ENCODE peak calls at places on chromosomes 6 and 20, in six cellular contexts. One of them, this sample, is unnamed.

GRCh38 chr20:5156670-5157448 is 30.1 kb downstream of the CDS2 start:
- DNase-seq in Calu3: no peak
- DNase-seq in cardiac muscle cell: no peak
- DNase-seq in epithelial cell of esophagus: no peak
- DNase-seq in activated naive CD4-positive, alpha-beta T cell treated with anti-CD3 and anti-CD28 coated beads for 36 hours: no peak
- DNase-seq in AG09309: no peak
- DNase-seq in this sample: peak

GRCh38 chr20:21161926-21162325 is 36.0 kb downstream of the KIZ start:
- DNase-seq in Calu3: no peak
- DNase-seq in cardiac muscle cell: no peak
- DNase-seq in epithelial cell of esophagus: no peak
- DNase-seq in activated naive CD4-positive, alpha-beta T cell treated with anti-CD3 and anti-CD28 coated beads for 36 hours: no peak
- DNase-seq in AG09309: no peak
- DNase-seq in this sample: no peak

GRCh38 chr6:151704383-151704782 is 103.1 kb upstream of the ESR1 start:
- DNase-seq in Calu3: no peak
- DNase-seq in cardiac muscle cell: no peak
- DNase-seq in epithelial cell of esophagus: no peak
- DNase-seq in activated naive CD4-positive, alpha-beta T cell treated with anti-CD3 and anti-CD28 coated beads for 36 hours: peak
- DNase-seq in AG09309: no peak
- DNase-seq in this sample: no peak

GRCh38 chr20:1734269-1734858 is 76.8 kb upstream of the SIRPG start:
- DNase-seq in Calu3: no peak
- DNase-seq in cardiac muscle cell: no peak
- DNase-seq in epithelial cell of esophagus: peak
- DNase-seq in activated naive CD4-positive, alpha-beta T cell treated with anti-CD3 and anti-CD28 coated beads for 36 hours: peak
- DNase-seq in AG09309: no peak
- DNase-seq in this sample: peak

GRCh38 chr6:107490568-107491058 is 696 bp downstream of the SOBP start:
- DNase-seq in Calu3: no peak
- DNase-seq in cardiac muscle cell: no peak
- DNase-seq in epithelial cell of esophagus: no peak
- DNase-seq in activated naive CD4-positive, alpha-beta T cell treated with anti-CD3 and anti-CD28 coated beads for 36 hours: peak
- DNase-seq in AG09309: no peak
- DNase-seq in this sample: no peak

GRCh38 chr6:138832182-138832581 is 36.3 kb downstream of the ECT2L start:
- DNase-seq in Calu3: no peak
- DNase-seq in cardiac muscle cell: no peak
- DNase-seq in epithelial cell of esophagus: no peak
- DNase-seq in activated naive CD4-positive, alpha-beta T cell treated with anti-CD3 and anti-CD28 coated beads for 36 hours: no peak
- DNase-seq in AG09309: no peak
- DNase-seq in this sample: no peak

GRCh38 chr6:125844989-125845388 is 54.2 kb downstream of the NCOA7 start:
- DNase-seq in Calu3: no peak
- DNase-seq in cardiac muscle cell: no peak
- DNase-seq in epithelial cell of esophagus: no peak
- DNase-seq in activated naive CD4-positive, alpha-beta T cell treated with anti-CD3 and anti-CD28 coated beads for 36 hours: no peak
- DNase-seq in AG09309: no peak
- DNase-seq in this sample: no peak

GRCh38 chr6:68697394-68697793 is 62.3 kb downstream of the ADGRB3 start:
- DNase-seq in Calu3: no peak
- DNase-seq in cardiac muscle cell: no peak
- DNase-seq in epithelial cell of esophagus: no peak
- DNase-seq in activated naive CD4-positive, alpha-beta T cell treated with anti-CD3 and anti-CD28 coated beads for 36 hours: no peak
- DNase-seq in AG09309: no peak
- DNase-seq in this sample: no peak

GRCh38 chr6:30830438-30830837 is 53.9 kb upstream of the DDR1 start:
- DNase-seq in Calu3: no peak
- DNase-seq in cardiac muscle cell: no peak
- DNase-seq in epithelial cell of esophagus: no peak
- DNase-seq in activated naive CD4-positive, alpha-beta T cell treated with anti-CD3 and anti-CD28 coated beads for 36 hours: no peak
- DNase-seq in AG09309: no peak
- DNase-seq in this sample: no peak

GRCh38 chr6:64103480-64103879 is 467.9 kb downstream of the PHF3 start:
- DNase-seq in Calu3: no peak
- DNase-seq in cardiac muscle cell: no peak
- DNase-seq in epithelial cell of esophagus: no peak
- DNase-seq in activated naive CD4-positive, alpha-beta T cell treated with anti-CD3 and anti-CD28 coated beads for 36 hours: no peak
- DNase-seq in AG09309: no peak
- DNase-seq in this sample: no peak

GRCh38 chr6:13454286-13455221 is 32.8 kb downstream of the GFOD1 start:
- DNase-seq in Calu3: no peak
- DNase-seq in cardiac muscle cell: no peak
- DNase-seq in epithelial cell of esophagus: peak
- DNase-seq in activated naive CD4-positive, alpha-beta T cell treated with anti-CD3 and anti-CD28 coated beads for 36 hours: peak
- DNase-seq in AG09309: no peak
- DNase-seq in this sample: peak

GRCh38 chr6:2448826-2449571 is 203.6 kb upstream of the GMDS start:
- DNase-seq in Calu3: peak
- DNase-seq in cardiac muscle cell: peak
- DNase-seq in epithelial cell of esophagus: peak
- DNase-seq in activated naive CD4-positive, alpha-beta T cell treated with anti-CD3 and anti-CD28 coated beads for 36 hours: peak
- DNase-seq in AG09309: peak
- DNase-seq in this sample: peak

GRCh38 chr6:56282391-56282790 is 35.0 kb upstream of the COL21A1 start:
- DNase-seq in Calu3: no peak
- DNase-seq in cardiac muscle cell: no peak
- DNase-seq in epithelial cell of esophagus: no peak
- DNase-seq in activated naive CD4-positive, alpha-beta T cell treated with anti-CD3 and anti-CD28 coated beads for 36 hours: no peak
- DNase-seq in AG09309: no peak
- DNase-seq in this sample: no peak

This sample was measured in astrocyte of the spinal cord.